ENCODE peak calls at places on chromosomes 4 and X, in seven cellular contexts. G is glutamatergic neuron, I is suprapubic skin, N is nephron progenitor cell, Q is choroid plexus epithelial cell, D is fibroblast of mammary gland, M is epithelial cell of esophagus. A is an unnamed sample.

GRCh38 chrX:107323786-107324492 is 117.5 kb downstream of the DNAAF6 start:
- DNase-seq in D (no peak), N (no peak), Q (no peak), I (no peak), M (no peak), G (no peak), A (no peak)

GRCh38 chrX:1601768-1602085 is 10.3 kb downstream of the AKAP17A start:
- DNase-seq in I (no peak), Q (no peak), N (no peak), D (no peak), G (no peak), M (no peak), A (peak)

GRCh38 chr4:1243451-1244080 is 5.4 kb downstream of the CTBP1 start:
- DNase-seq in M (no peak), I (peak), D (peak), N (no peak), Q (no peak), G (no peak), A (no peak)

GRCh38 chr4:125703443-125703842 is 388.7 kb downstream of the FAT4 start:
- DNase-seq in D (peak), G (no peak), I (no peak), N (no peak), Q (peak), M (peak), A (no peak)

GRCh38 chr4:188682321-188682720 is 543.1 kb downstream of the TRIML1 start:
- DNase-seq in M (no peak), N (no peak), Q (no peak), G (no peak), D (no peak), I (no peak), A (no peak)

GRCh38 chrX:102514536-102514935 is 2.0 kb downstream of the TMSB15A start:
- DNase-seq in N (no peak), I (no peak), G (no peak), M (no peak), D (no peak), Q (no peak), A (no peak)

GRCh38 chr4:182711211-182711610 is 206.0 kb downstream of the DCTD start:
- DNase-seq in I (no peak), G (no peak), N (no peak), Q (peak), M (no peak), D (peak), A (no peak)

GRCh38 chrX:68995780-68996551 is 167.1 kb downstream of the EFNB1 start:
- DNase-seq in G (no peak), N (no peak), I (peak), D (peak), Q (peak), M (peak), A (peak)

DNA sequence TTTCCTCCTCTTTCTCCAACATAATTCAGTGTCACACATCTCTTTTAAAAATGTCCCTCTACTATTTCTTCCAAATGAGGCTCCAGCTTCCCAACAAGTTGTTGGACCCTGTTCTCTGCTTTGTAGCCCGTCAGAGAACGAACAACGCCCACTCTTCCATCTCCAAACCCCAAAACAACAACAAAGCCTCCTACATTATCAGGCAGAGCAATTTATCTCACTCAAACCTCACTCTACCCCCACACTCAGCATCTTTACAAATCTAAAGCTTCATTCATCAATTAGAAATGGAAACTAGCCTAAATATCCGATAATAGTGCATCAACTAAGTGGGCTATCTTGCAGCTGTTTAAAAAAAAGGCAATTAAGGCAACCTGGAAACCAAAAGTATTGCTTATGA is 20.5 kb downstream of the SUPT20HL2 start:
- DNase-seq in G (no peak), I (no peak), Q (no peak), N (no peak), M (no peak), D (no peak), A (no peak)
- TF ChIP-seq CTCF in G (no peak), I (no peak), Q (no peak), N (no peak), M (no peak), D (no peak), A (no peak)

GRCh38 chr4:82802906-82803305 is 4.3 kb upstream of the SCD5 start:
- DNase-seq in G (no peak), I (no peak), M (no peak), D (no peak), N (no peak), Q (no peak), A (no peak)
- TF ChIP-seq CTCF in G (no peak), I (no peak), M (no peak), D (no peak), N (no peak), Q (no peak), A (no peak)

DNA sequence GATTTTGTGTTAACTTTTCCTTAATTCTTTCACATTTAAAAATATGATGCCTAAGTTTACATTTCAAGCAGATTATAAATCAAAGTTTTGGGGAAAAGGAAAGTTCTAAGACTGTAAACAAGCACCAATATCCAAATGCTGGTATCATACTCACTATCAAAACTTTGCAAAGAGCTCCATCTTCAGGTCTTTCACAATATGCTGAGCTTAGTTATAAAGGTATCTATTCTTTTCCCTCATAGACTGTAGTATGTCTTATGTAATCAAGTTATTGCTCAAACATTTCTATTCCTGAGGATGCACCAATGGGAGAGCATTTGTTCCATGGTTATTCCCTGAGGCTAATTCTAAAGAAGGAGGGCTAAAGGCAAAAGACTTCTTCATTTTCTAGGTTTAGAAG is 207.9 kb upstream of the FAM241A start:
- DNase-seq in G (no peak), N (no peak), D (peak), M (peak), Q (peak), I (no peak), A (no peak)
- TF ChIP-seq CTCF in G (no peak), N (peak), D (peak), M (peak), Q (peak), I (no peak), A (peak)

DNA sequence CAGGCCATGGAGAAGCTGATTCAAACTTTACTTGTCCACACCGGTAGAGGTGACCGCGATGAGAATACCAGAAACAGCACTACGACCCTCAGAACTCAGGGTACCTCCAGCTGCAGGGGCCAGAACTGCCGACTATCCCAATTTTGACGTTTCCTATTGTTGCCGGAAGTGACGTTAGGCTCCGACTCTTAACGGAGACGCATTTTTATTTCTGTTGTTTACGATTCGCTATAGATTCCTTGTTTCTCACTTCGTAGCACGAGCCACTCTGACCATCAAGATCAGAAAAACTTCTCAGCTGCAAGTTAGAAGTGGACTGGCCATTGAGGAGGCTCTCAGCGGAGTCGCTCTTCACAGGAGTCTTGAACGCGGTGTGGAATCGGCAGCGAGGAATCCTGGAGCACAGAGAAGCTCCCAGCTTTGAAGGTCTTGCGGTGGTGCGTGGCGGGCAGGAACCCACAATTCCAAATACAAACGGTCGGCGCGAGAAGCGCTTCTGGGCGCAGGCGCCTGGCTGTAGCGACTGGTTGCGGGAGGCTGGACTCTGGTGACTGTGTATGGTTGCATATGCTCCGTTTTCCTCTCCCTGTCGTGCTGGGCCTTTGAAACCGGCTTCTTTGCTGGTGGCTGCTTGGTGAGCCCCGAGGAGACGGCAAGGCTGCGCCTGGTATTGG is at the start of the genes CEP44 and FBXO8:
- DNase-seq in N (peak), I (peak), M (peak), G (peak), D (peak), Q (peak), A (peak)
- TF ChIP-seq CTCF in N (no peak), I (no peak), M (no peak), G (no peak), D (no peak), Q (no peak), A (no peak)